ENCODE peak calls at places on chromosome 10, in eight cellular contexts. G is HT1080; Y is stimulated activated CD8-positive, alpha-beta memory T cell treated with anti-CD3 and anti-CD28 coated beads, Interleukin-12 subunit alpha, Interleukin-12 subunit beta, amount 100 ng/mL, for 4 hours; E is KBM-7; K is epithelial cell of esophagus; W is NCI-H1105; D is tibial nerve; I is AG08396. M is an unnamed sample.

GRCh38 chr10:107790271-107790670 is 625.8 kb upstream of the SORCS1 start:
- DNase-seq in G (no peak), Y (no peak), E (no peak), K (no peak), W (no peak), D (no peak), I (no peak), M (no peak)

GRCh38 chr10:131277969-131278368 is 33.6 kb downstream of the TCERG1L start:
- DNase-seq in G (no peak), Y (no peak), E (no peak), K (no peak), W (no peak), D (no peak), I (no peak), M (no peak)

GRCh38 chr10:70359017-70359550 is 23.3 kb downstream of the LRRC20 start:
- DNase-seq in G (no peak), Y (no peak), E (no peak), K (peak; percentile 44), W (no peak), D (no peak), I (no peak), M (no peak)

GRCh38 chr10:11483189-11484148 is 128.0 kb downstream of the USP6NL start:
- DNase-seq in G (no peak), Y (no peak), E (peak; percentile 42), K (no peak), W (no peak), D (no peak), I (no peak), M (no peak)

GRCh38 chr10:123136221-123136805 is 543 bp downstream of the HMX3 start:
- DNase-seq in G (no peak), Y (no peak), E (no peak), K (no peak), W (no peak), D (no peak), I (no peak), M (no peak)

GRCh38 chr10:3873728-3874461 is 88.9 kb upstream of the KLF6 start:
- DNase-seq in G (peak; percentile 31), Y (no peak), E (peak; percentile 91), K (no peak), W (no peak), D (no peak), I (no peak), M (no peak)

GRCh38 chr10:102632394-102633062 is 11.8 kb upstream of the TRIM8 start:
- DNase-seq in G (peak; percentile 75), Y (no peak), E (peak; percentile 43), K (no peak), W (no peak), D (no peak), I (no peak), M (no peak)

GRCh38 chr10:77606751-77607150 is 30.9 kb downstream of the KCNMA1 start:
- DNase-seq in G (no peak), Y (no peak), E (no peak), K (peak; percentile 91), W (no peak), D (no peak), I (no peak), M (no peak)

GRCh38 chr10:66637273-66638036 is 288.4 kb upstream of the LRRTM3 start:
- DNase-seq in G (no peak), Y (no peak), E (no peak), K (peak; percentile 3), W (no peak), D (no peak), I (no peak), M (no peak)

GRCh38 chr10:44864042-44864436 is 47.1 kb upstream of the TMEM72 start:
- DNase-seq in G (no peak), Y (no peak), E (peak; percentile 7), K (peak; percentile 33), W (peak; percentile 50), D (no peak), I (peak; percentile 24), M (no peak)

GRCh38 chr10:14302035-14302434 is 28.7 kb downstream of the FRMD4A start:
- DNase-seq in G (peak; percentile 16), Y (no peak), E (no peak), K (peak; percentile 18), W (no peak), D (no peak), I (peak; percentile 24), M (no peak)

GRCh38 chr10:100697070-100697469 is 48.3 kb upstream of the PAX2 start:
- DNase-seq in G (peak; percentile 49), Y (no peak), E (no peak), K (peak; percentile 59), W (no peak), D (no peak), I (peak; percentile 37), M (peak; percentile 10)

M was measured in GM04504.